ENCODE peak calls at places on chromosomes 12 and 14, in seven cellular contexts. J is pancreas, Y is activated T-helper 1 cell treated with Interleukin-2 at 50 U/mL for 16 hours, P is NCI-H345, Z is stromal cell of bone marrow, K is omental fat pad, H is A549. F is an unnamed sample.

GRCh38 chr14:56170877-56171422 is 52.7 kb downstream of the PELI2 start:
- DNase-seq in H (no peak), J (no peak), P (no peak), K (no peak), Z (no peak), Y (no peak), F (no peak)

GRCh38 chr12:49809369-49810158 is 18.6 kb downstream of the NCKAP5L start:
- DNase-seq in Y (no peak), P (no peak), K (no peak), J (no peak), Z (no peak), H (no peak), F (no peak)

GRCh38 chr14:106442857-106443256 is 916.5 kb downstream of the TMEM121 start:
- DNase-seq in K (no peak), Z (no peak), P (no peak), J (no peak), Y (no peak), H (no peak), F (peak; percentile 49)

GRCh38 chr14:31992051-31992450 is 85.1 kb upstream of the ARHGAP5 start:
- DNase-seq in K (no peak), J (no peak), Z (peak; percentile 73), H (peak; percentile 53), Y (no peak), P (no peak), F (no peak)

GRCh38 chr12:53810950-53811349 is 59.2 kb upstream of the CISTR start:
- DNase-seq in H (no peak), Y (no peak), P (no peak), J (no peak), Z (no peak), K (no peak), F (no peak)

GRCh38 chr12:50745861-50746260 is 18.0 kb upstream of the ATF1 start:
- DNase-seq in Z (no peak), K (no peak), H (no peak), P (no peak), J (no peak), Y (no peak), F (no peak)

GRCh38 chr12:49092086-49092815 is 2.4 kb downstream of the DHH start:
- DNase-seq in P (no peak), K (no peak), J (no peak), Y (peak; percentile 25), Z (no peak), H (peak; percentile 68), F (no peak)

GRCh38 chr14:58665773-58666500 is 28.2 kb downstream of the DACT1 start:
- DNase-seq in Y (no peak), H (no peak), Z (no peak), J (no peak), P (no peak), K (no peak), F (no peak)

GRCh38 chr14:33949051-33950037 is 1.5 kb downstream of the EGLN3 start:
- DNase-seq in H (no peak), Z (no peak), P (peak; percentile 29), J (no peak), Y (no peak), K (no peak), F (no peak)

GRCh38 chr14:32230695-32231280 is 27.7 kb upstream of the RNU6-8 start:
- DNase-seq in Z (peak; percentile 29), K (no peak), Y (no peak), H (peak; percentile 41), P (no peak), J (no peak), F (no peak)

GRCh38 chr14:61841145-61841544 is 78.9 kb downstream of the SNAPC1 start:
- DNase-seq in J (no peak), P (peak; percentile 21), Y (no peak), Z (no peak), H (no peak), K (no peak), F (peak; percentile 56)

GRCh38 chr12:53560386-53560785 is 53.1 kb upstream of the NPFF start:
- DNase-seq in H (no peak), J (no peak), K (no peak), Y (no peak), Z (peak; percentile 90), P (no peak), F (no peak)

F was measured in NCI-H2107.